ENCODE peak calls at places on chromosomes 16 and 17, in four cellular contexts. U is AG10803; M is A549; I is stimulated activated CD4-positive, alpha-beta T cell treated with anti-CD3 and anti-CD28 coated beads, Interleukin-2, amount 100 ng/mL, for 24 hours. O is an unnamed sample.

GRCh38 chr17:78101542-78101941 is 27.0 kb downstream of the TMC6 start:
- DNase-seq in I (no peak), M (no peak), U (no peak), O (no peak)

GRCh38 chr16:89741342-89742014 is 20.1 kb downstream of the ZNF276 start:
- DNase-seq in M (no peak), U (no peak), I (no peak), O (no peak)

GRCh38 chr17:39772987-39773664 is 35.4 kb downstream of the GRB7 start:
- DNase-seq in I (no peak), M (no peak), U (no peak), O (no peak)

GRCh38 chr17:79956853-79957252 is 78.8 kb downstream of the TBC1D16 start:
- DNase-seq in U (no peak), M (no peak), I (no peak), O (no peak)

GRCh38 chr17:77831497-77832179 is 126.9 kb upstream of the TNRC6C start:
- DNase-seq in M (no peak), U (peak; percentile 56), I (no peak), O (no peak)

GRCh38 chr16:71927383-71927782 is 32.1 kb downstream of the IST1 start:
- DNase-seq in I (no peak), M (no peak), U (peak; percentile 94), O (no peak)

GRCh38 chr16:53053967-53054669 is 673 bp upstream of the CHD9 start:
- DNase-seq in U (no peak), M (no peak), I (no peak), O (no peak)

GRCh38 chr17:82257473-82257872 is 16.0 kb downstream of the CSNK1D start:
- DNase-seq in M (no peak), U (no peak), I (peak; percentile 63), O (no peak)

GRCh38 chr16:52592216-52592592 is 45.3 kb upstream of the TOX3 start:
- DNase-seq in M (no peak), I (no peak), U (no peak), O (no peak)

GRCh38 chr17:16304832-16305231 is 48.4 kb downstream of the CENPV start:
- DNase-seq in U (peak; percentile 25), I (peak; percentile 3), M (no peak), O (no peak)

GRCh38 chr17:19876524-19877161 is 8.9 kb upstream of the ULK2 start:
- DNase-seq in I (peak; percentile 23), U (no peak), M (no peak), O (peak; percentile 34)

GRCh38 chr16:72983241-72983640 is 64.7 kb downstream of the ZFHX3 start:
- DNase-seq in I (no peak), M (no peak), U (no peak), O (no peak)

GRCh38 chr17:76796081-76796480 is 58.2 kb downstream of the MFSD11 start:
- DNase-seq in M (no peak), I (no peak), U (no peak), O (no peak)

GRCh38 chr17:70120420-70120819 is 45.4 kb downstream of the KCNJ16 start:
- DNase-seq in I (no peak), M (no peak), U (no peak), O (no peak)

GRCh38 chr17:37744961-37745800 is at the start of gene HNF1B:
- DNase-seq in M (peak; percentile 76), I (peak; percentile 13), U (no peak), O (no peak)

GRCh38 chr16:29012913-29013641 is 28.2 kb downstream of the LAT start:
- DNase-seq in U (no peak), I (no peak), M (no peak), O (no peak)

GRCh38 chr17:4715071-4715749 is 4.8 kb downstream of the ARRB2 start:
- DNase-seq in U (no peak), M (no peak), I (peak; percentile 43), O (peak; percentile 52)

GRCh38 chr16:79008869-79009179 is 591.7 kb downstream of the MAF start:
- DNase-seq in I (no peak), U (no peak), M (no peak), O (no peak)

GRCh38 chr17:57924677-57925076 is 30.5 kb downstream of the CUEDC1 start:
- DNase-seq in I (no peak), M (no peak), U (no peak), O (no peak)

GRCh38 chr17:53353919-53354351 is 468.8 kb upstream of the KIF2B start:
- DNase-seq in I (no peak), M (no peak), U (no peak), O (no peak)

GRCh38 chr16:84362410-84362809 is 5.9 kb upstream of the ATP2C2 start:
- DNase-seq in U (no peak), M (no peak), I (no peak), O (no peak)

GRCh38 chr17:2777242-2777867 is 18.9 kb upstream of the RAP1GAP2 start:
- DNase-seq in I (no peak), M (no peak), U (no peak), O (no peak)

GRCh38 chr17:81831957-81832607 is 1.0 kb downstream of the MCRIP1 start:
- DNase-seq in U (peak; percentile 56), M (no peak), I (peak; percentile 49), O (peak; percentile 45)

GRCh38 chr17:39123627-39124026 is 27.8 kb downstream of the PLXDC1 start:
- DNase-seq in I (no peak), M (no peak), U (no peak), O (no peak)

GRCh38 chr17:74697477-74697876 is 15.2 kb downstream of the CD300LF start:
- DNase-seq in I (no peak), M (no peak), U (no peak), O (no peak)

GRCh38 chr17:48995871-48996695 is 1.1 kb upstream of the IGF2BP1 start:
- DNase-seq in U (no peak), I (peak; percentile 22), M (peak; percentile 95), O (no peak)

GRCh38 chr17:42554250-42555121 is 1.8 kb downstream of the HSD17B1 start:
- DNase-seq in M (peak; percentile 88), U (peak; percentile 63), I (peak; percentile 86), O (peak; percentile 77)

GRCh38 chr16:67112591-67113399 is 3.1 kb downstream of the PHAF1 start:
- DNase-seq in M (no peak), U (no peak), I (no peak), O (no peak)

GRCh38 chr17:57388326-57388725 is 132.0 kb downstream of the MSI2 start:
- DNase-seq in M (no peak), U (no peak), I (no peak), O (no peak)

GRCh38 chr16:87647431-87648185 is 45.3 kb downstream of the JPH3 start:
- DNase-seq in M (no peak), U (no peak), I (no peak), O (no peak)

GRCh38 chr16:84608281-84608680 is 9.6 kb downstream of the COTL1 start:
- DNase-seq in U (no peak), I (no peak), M (no peak), O (peak; percentile 63)

GRCh38 chr16:85234310-85235235 is 122.3 kb upstream of the CIBAR2 start:
- DNase-seq in U (peak; percentile 78), I (no peak), M (peak; percentile 75), O (no peak)

GRCh38 chr17:27206447-27206846 is 87.5 kb upstream of the WSB1 start:
- DNase-seq in U (no peak), M (no peak), I (no peak), O (no peak)

GRCh38 chr17:75048396-75048933 is 1.4 kb downstream of the KCTD2 start:
- DNase-seq in M (no peak), U (peak; percentile 72), I (no peak), O (no peak)

GRCh38 chr17:67049025-67049739 is 4.8 kb downstream of the CACNG1 start:
- DNase-seq in M (no peak), I (no peak), U (no peak), O (no peak)

GRCh38 chr16:411576-412265 is 10.0 kb downstream of the DECR2 start:
- DNase-seq in I (no peak), M (no peak), U (no peak), O (no peak)

GRCh38 chr16:72946474-72947194 is 101.3 kb downstream of the ZFHX3 start:
- DNase-seq in I (no peak), M (no peak), U (no peak), O (no peak)

GRCh38 chr17:66416207-66416940 is 114.0 kb downstream of the PRKCA start:
- DNase-seq in M (no peak), U (no peak), I (no peak), O (no peak)

GRCh38 chr17:58200024-58200633 is 7.6 kb downstream of the EPX start:
- DNase-seq in U (peak; percentile 39), M (peak; percentile 89), I (peak; percentile 73), O (peak; percentile 35)

O was measured in activated T-helper 2 cell treated with anti-CD3 and anti-CD28 coated beads, Interferon-gamma antibody, Interleukin-2, Interleukin-4, amounts not matched to agents 10 μg/mL and 5 μg/mL and 100 μg/mL, durations not matched to agents 14 hours and 24 hours and 36 hours.